ENCODE peak calls at places on chromosomes 6 and 20, in nine cellular contexts. One of them, this sample, is unnamed.

GRCh38 chr6:52261229-52261628 is 16.9 kb upstream of the IL17F start:
- DNase-seq in IMR-90: peak
- DNase-seq in upper lobe of left lung: no peak
- DNase-seq in mammary epithelial cell: peak
- DNase-seq in BJ: peak
- DNase-seq in fibroblast of mammary gland: peak
- DNase-seq in NB4: no peak
- DNase-seq in dorsolateral prefrontal cortex: no peak
- DNase-seq in ovary: no peak
- DNase-seq in this sample: peak

GRCh38 chr6:139881251-139881650 is 506.8 kb upstream of the CITED2 start:
- DNase-seq in IMR-90: no peak
- DNase-seq in upper lobe of left lung: no peak
- DNase-seq in mammary epithelial cell: no peak
- DNase-seq in BJ: no peak
- DNase-seq in fibroblast of mammary gland: no peak
- DNase-seq in NB4: no peak
- DNase-seq in dorsolateral prefrontal cortex: no peak
- DNase-seq in ovary: no peak
- DNase-seq in this sample: no peak

GRCh38 chr6:158460602-158461092 is 99.2 kb upstream of the TMEM181 start:
- DNase-seq in IMR-90: peak
- DNase-seq in upper lobe of left lung: no peak
- DNase-seq in mammary epithelial cell: peak
- DNase-seq in BJ: peak
- DNase-seq in fibroblast of mammary gland: peak
- DNase-seq in NB4: peak
- DNase-seq in dorsolateral prefrontal cortex: no peak
- DNase-seq in ovary: no peak
- DNase-seq in this sample: peak

GRCh38 chr6:159134701-159135364 is 34.4 kb upstream of the FNDC1 start:
- DNase-seq in IMR-90: peak
- DNase-seq in upper lobe of left lung: peak
- DNase-seq in mammary epithelial cell: peak
- DNase-seq in BJ: no peak
- DNase-seq in fibroblast of mammary gland: peak
- DNase-seq in NB4: peak
- DNase-seq in dorsolateral prefrontal cortex: peak
- DNase-seq in ovary: no peak
- DNase-seq in this sample: peak

GRCh38 chr6:31691564-31692108 is 10.8 kb upstream of the LY6G5C start:
- DNase-seq in IMR-90: no peak
- DNase-seq in upper lobe of left lung: no peak
- DNase-seq in mammary epithelial cell: no peak
- DNase-seq in BJ: no peak
- DNase-seq in fibroblast of mammary gland: no peak
- DNase-seq in NB4: no peak
- DNase-seq in dorsolateral prefrontal cortex: no peak
- DNase-seq in ovary: no peak
- DNase-seq in this sample: no peak

GRCh38 chr6:127938701-127939100 is 37.8 kb upstream of the THEMIS start:
- DNase-seq in IMR-90: peak
- DNase-seq in upper lobe of left lung: no peak
- DNase-seq in mammary epithelial cell: peak
- DNase-seq in BJ: no peak
- DNase-seq in fibroblast of mammary gland: peak
- DNase-seq in NB4: peak
- DNase-seq in dorsolateral prefrontal cortex: no peak
- DNase-seq in ovary: no peak
- DNase-seq in this sample: peak

GRCh38 chr6:33128318-33128717 is 52.5 kb downstream of the HLA-DPB1 start:
- DNase-seq in IMR-90: no peak
- DNase-seq in upper lobe of left lung: no peak
- DNase-seq in mammary epithelial cell: no peak
- DNase-seq in BJ: no peak
- DNase-seq in fibroblast of mammary gland: no peak
- DNase-seq in NB4: no peak
- DNase-seq in dorsolateral prefrontal cortex: no peak
- DNase-seq in ovary: no peak
- DNase-seq in this sample: no peak

GRCh38 chr20:23907579-23907978 is 28.0 kb upstream of the CST5 start:
- DNase-seq in IMR-90: no peak
- DNase-seq in upper lobe of left lung: no peak
- DNase-seq in mammary epithelial cell: no peak
- DNase-seq in BJ: no peak
- DNase-seq in fibroblast of mammary gland: no peak
- DNase-seq in NB4: no peak
- DNase-seq in dorsolateral prefrontal cortex: no peak
- DNase-seq in ovary: no peak
- DNase-seq in this sample: no peak

GRCh38 chr6:121093928-121094327 is 240.4 kb downstream of the TBC1D32 start:
- DNase-seq in IMR-90: peak
- DNase-seq in upper lobe of left lung: no peak
- DNase-seq in mammary epithelial cell: no peak
- DNase-seq in BJ: peak
- DNase-seq in fibroblast of mammary gland: peak
- DNase-seq in NB4: no peak
- DNase-seq in dorsolateral prefrontal cortex: no peak
- DNase-seq in ovary: no peak
- DNase-seq in this sample: peak

GRCh38 chr6:116783852-116784251 is 18.3 kb upstream of the FAM162B start:
- DNase-seq in IMR-90: peak
- DNase-seq in upper lobe of left lung: no peak
- DNase-seq in mammary epithelial cell: no peak
- DNase-seq in BJ: no peak
- DNase-seq in fibroblast of mammary gland: peak
- DNase-seq in NB4: no peak
- DNase-seq in dorsolateral prefrontal cortex: no peak
- DNase-seq in ovary: no peak
- DNase-seq in this sample: no peak

GRCh38 chr20:8473459-8473858 is 341.4 kb downstream of the PLCB1 start:
- DNase-seq in IMR-90: peak
- DNase-seq in upper lobe of left lung: no peak
- DNase-seq in mammary epithelial cell: no peak
- DNase-seq in BJ: peak
- DNase-seq in fibroblast of mammary gland: peak
- DNase-seq in NB4: no peak
- DNase-seq in dorsolateral prefrontal cortex: no peak
- DNase-seq in ovary: no peak
- DNase-seq in this sample: peak

GRCh38 chr6:38495922-38496635 is 143.7 kb downstream of the BTBD9 start:
- DNase-seq in IMR-90: no peak
- DNase-seq in upper lobe of left lung: no peak
- DNase-seq in mammary epithelial cell: no peak
- DNase-seq in BJ: no peak
- DNase-seq in fibroblast of mammary gland: no peak
- DNase-seq in NB4: no peak
- DNase-seq in dorsolateral prefrontal cortex: no peak
- DNase-seq in ovary: no peak
- DNase-seq in this sample: no peak

GRCh38 chr20:25220021-25220730 is 24.7 kb downstream of the ENTPD6 start:
- DNase-seq in IMR-90: no peak
- DNase-seq in upper lobe of left lung: no peak
- DNase-seq in mammary epithelial cell: no peak
- DNase-seq in BJ: no peak
- DNase-seq in fibroblast of mammary gland: peak
- DNase-seq in NB4: peak
- DNase-seq in dorsolateral prefrontal cortex: no peak
- DNase-seq in ovary: no peak
- DNase-seq in this sample: no peak

GRCh38 chr20:43917380-43917779 is 2.7 kb downstream of the TOX2 start:
- DNase-seq in IMR-90: no peak
- DNase-seq in upper lobe of left lung: no peak
- DNase-seq in mammary epithelial cell: no peak
- DNase-seq in BJ: no peak
- DNase-seq in fibroblast of mammary gland: no peak
- DNase-seq in NB4: no peak
- DNase-seq in dorsolateral prefrontal cortex: no peak
- DNase-seq in ovary: no peak
- DNase-seq in this sample: no peak

GRCh38 chr6:43172127-43173007 is 1.3 kb downstream of the SRF start:
- DNase-seq in IMR-90: peak
- DNase-seq in upper lobe of left lung: peak
- DNase-seq in mammary epithelial cell: peak
- DNase-seq in BJ: no peak
- DNase-seq in fibroblast of mammary gland: no peak
- DNase-seq in NB4: peak
- DNase-seq in dorsolateral prefrontal cortex: peak
- DNase-seq in ovary: peak
- DNase-seq in this sample: peak

GRCh38 chr6:43173496-43174262 is 2.6 kb downstream of the SRF start:
- DNase-seq in IMR-90: no peak
- DNase-seq in upper lobe of left lung: no peak
- DNase-seq in mammary epithelial cell: no peak
- DNase-seq in BJ: no peak
- DNase-seq in fibroblast of mammary gland: no peak
- DNase-seq in NB4: no peak
- DNase-seq in dorsolateral prefrontal cortex: no peak
- DNase-seq in ovary: peak
- DNase-seq in this sample: no peak

GRCh38 chr6:43174263-43175112 is 3.4 kb downstream of the SRF start:
- DNase-seq in IMR-90: peak
- DNase-seq in upper lobe of left lung: peak
- DNase-seq in mammary epithelial cell: peak
- DNase-seq in BJ: peak
- DNase-seq in fibroblast of mammary gland: peak
- DNase-seq in NB4: peak
- DNase-seq in dorsolateral prefrontal cortex: peak
- DNase-seq in ovary: peak
- DNase-seq in this sample: peak

GRCh38 chr6:43171284-43172126 is 436 bp downstream of the SRF start:
- DNase-seq in IMR-90: no peak
- DNase-seq in upper lobe of left lung: no peak
- DNase-seq in mammary epithelial cell: no peak
- DNase-seq in BJ: no peak
- DNase-seq in fibroblast of mammary gland: no peak
- DNase-seq in NB4: no peak
- DNase-seq in dorsolateral prefrontal cortex: no peak
- DNase-seq in ovary: no peak
- DNase-seq in this sample: no peak

DNA sequence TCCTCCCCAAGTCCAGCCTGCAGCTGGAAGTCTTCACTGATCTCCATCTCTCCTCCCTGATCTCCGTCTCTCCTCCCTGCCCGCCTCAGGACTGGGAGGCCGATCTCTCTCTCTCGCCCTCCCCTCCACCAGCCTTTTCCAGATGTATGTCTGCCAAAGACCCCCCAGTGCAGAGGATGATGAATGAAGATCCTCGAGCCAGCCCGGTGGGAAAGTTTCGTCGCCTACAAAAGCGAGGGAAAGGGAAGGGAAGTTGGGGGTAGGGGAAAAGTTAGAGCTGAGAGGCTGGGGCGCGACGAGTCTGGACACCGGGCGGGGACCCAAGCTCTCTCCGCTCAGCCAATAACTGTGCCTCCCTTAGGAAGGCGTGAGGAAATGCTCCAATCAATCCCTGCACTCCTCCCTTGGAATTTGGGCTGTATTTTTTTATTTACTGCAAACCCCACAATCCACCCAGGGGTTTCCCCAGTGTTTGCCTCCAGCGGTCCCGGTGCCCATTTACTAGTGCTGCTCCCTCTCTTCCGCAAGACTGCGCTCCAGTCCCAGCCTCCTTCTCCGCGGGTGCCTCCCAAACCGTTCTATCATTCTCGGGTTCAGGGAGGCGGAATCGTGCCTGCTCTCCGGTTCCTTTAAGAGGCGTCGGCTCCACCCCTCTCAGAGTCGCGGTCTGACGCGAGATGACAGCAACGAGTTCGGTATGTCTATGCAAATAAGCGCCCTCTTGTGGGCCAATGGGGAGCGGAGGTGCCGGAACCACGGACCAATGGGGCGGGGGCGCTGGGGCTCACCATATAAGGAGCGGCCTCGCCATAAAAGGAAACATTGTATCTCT is at the start of gene SRF:
- DNase-seq in IMR-90: peak
- DNase-seq in upper lobe of left lung: peak
- DNase-seq in mammary epithelial cell: peak
- DNase-seq in BJ: peak
- DNase-seq in fibroblast of mammary gland: peak
- DNase-seq in NB4: peak
- DNase-seq in dorsolateral prefrontal cortex: peak
- DNase-seq in ovary: peak
- DNase-seq in this sample: peak
- TF ChIP-seq CTCF in IMR-90: no peak
- TF ChIP-seq CTCF in upper lobe of left lung: no peak
- TF ChIP-seq CTCF in mammary epithelial cell: peak
- TF ChIP-seq CTCF in BJ: peak
- TF ChIP-seq CTCF in fibroblast of mammary gland: no peak
- TF ChIP-seq CTCF in NB4: no peak
- TF ChIP-seq CTCF in dorsolateral prefrontal cortex: no peak
- TF ChIP-seq CTCF in ovary: no peak
- TF ChIP-seq CTCF in this sample: peak

DNA sequence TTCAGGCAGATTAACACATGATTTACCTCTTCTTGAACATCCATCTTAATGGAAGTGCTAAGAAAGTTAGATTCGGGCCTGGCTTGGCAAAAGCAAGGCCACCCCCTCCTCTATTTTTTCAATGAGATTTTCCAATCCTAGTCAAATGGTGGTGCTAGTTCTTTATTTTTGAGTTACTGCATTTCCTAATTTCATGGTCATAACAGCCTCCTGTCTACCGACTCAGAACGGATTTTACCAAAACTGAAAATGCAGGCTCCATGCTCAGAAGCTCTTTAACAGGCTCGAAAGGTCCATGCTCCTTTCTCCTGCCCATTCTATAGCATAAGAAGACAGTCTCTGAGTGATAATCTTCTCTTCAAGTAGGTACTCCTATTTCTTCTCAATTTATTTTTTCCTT is 117.2 kb upstream of the ESR1 start:
- DNase-seq in IMR-90: no peak
- DNase-seq in upper lobe of left lung: no peak
- DNase-seq in mammary epithelial cell: no peak
- DNase-seq in BJ: no peak
- DNase-seq in fibroblast of mammary gland: peak
- DNase-seq in NB4: no peak
- DNase-seq in dorsolateral prefrontal cortex: no peak
- DNase-seq in ovary: no peak
- DNase-seq in this sample: peak
- H3K4me3 ChIP-seq in IMR-90: no peak
- H3K4me3 ChIP-seq in upper lobe of left lung: peak
- H3K4me3 ChIP-seq in mammary epithelial cell: peak
- H3K4me3 ChIP-seq in BJ: no peak
- H3K4me3 ChIP-seq in fibroblast of mammary gland: peak
- H3K4me3 ChIP-seq in NB4: no peak
- H3K4me3 ChIP-seq in dorsolateral prefrontal cortex: peak
- H3K4me3 ChIP-seq in ovary: peak
- H3K4me3 ChIP-seq in this sample: peak

GRCh38 chr6:19838442-19839236 is 1.5 kb downstream of the ID4 start:
- DNase-seq in IMR-90: peak
- DNase-seq in upper lobe of left lung: peak
- DNase-seq in mammary epithelial cell: peak
- DNase-seq in BJ: no peak
- DNase-seq in fibroblast of mammary gland: no peak
- DNase-seq in NB4: no peak
- DNase-seq in dorsolateral prefrontal cortex: no peak
- DNase-seq in ovary: peak
- DNase-seq in this sample: no peak
- TF ChIP-seq CTCF in IMR-90: no peak
- TF ChIP-seq CTCF in upper lobe of left lung: no peak
- TF ChIP-seq CTCF in mammary epithelial cell: no peak
- TF ChIP-seq CTCF in BJ: no peak
- TF ChIP-seq CTCF in fibroblast of mammary gland: no peak
- TF ChIP-seq CTCF in NB4: no peak
- TF ChIP-seq CTCF in dorsolateral prefrontal cortex: no peak
- TF ChIP-seq CTCF in ovary: no peak
- TF ChIP-seq CTCF in this sample: no peak

GRCh38 chr20:45301824-45302251 is 4.8 kb upstream of the RBPJL start:
- DNase-seq in IMR-90: no peak
- DNase-seq in upper lobe of left lung: no peak
- DNase-seq in mammary epithelial cell: no peak
- DNase-seq in BJ: no peak
- DNase-seq in fibroblast of mammary gland: no peak
- DNase-seq in NB4: no peak
- DNase-seq in dorsolateral prefrontal cortex: no peak
- DNase-seq in ovary: no peak
- DNase-seq in this sample: no peak
- H3K4me3 ChIP-seq in IMR-90: no peak
- H3K4me3 ChIP-seq in upper lobe of left lung: no peak
- H3K4me3 ChIP-seq in mammary epithelial cell: no peak
- H3K4me3 ChIP-seq in BJ: no peak
- H3K4me3 ChIP-seq in fibroblast of mammary gland: no peak
- H3K4me3 ChIP-seq in NB4: no peak
- H3K4me3 ChIP-seq in dorsolateral prefrontal cortex: no peak
- H3K4me3 ChIP-seq in ovary: no peak
- H3K4me3 ChIP-seq in this sample: no peak